ENCODE peak calls at places on chromosomes 4 and X, in four cellular contexts. One of them, this sample, is unnamed.

GRCh38 chr4:23934915-23935314 is 45.1 kb upstream of the PPARGC1A start:
- DNase-seq in H9: no peak
- DNase-seq in AG04450: peak
- DNase-seq in HCT116: no peak
- DNase-seq in this sample: peak

GRCh38 chrX:123648028-123648810 is 84.6 kb downstream of the THOC2 start:
- DNase-seq in HCT116: no peak
- DNase-seq in AG04450: peak
- DNase-seq in H9: peak
- DNase-seq in this sample: peak

GRCh38 chr4:187065396-187065795 is 341.7 kb upstream of the FAT1 start:
- DNase-seq in AG04450: no peak
- DNase-seq in H9: no peak
- DNase-seq in HCT116: no peak
- DNase-seq in this sample: no peak

GRCh38 chr4:123819362-123820035 is 422.9 kb downstream of the SPRY1 start:
- DNase-seq in HCT116: no peak
- DNase-seq in H9: no peak
- DNase-seq in AG04450: no peak
- DNase-seq in this sample: no peak

GRCh38 chr4:55365347-55365728 is 19.3 kb downstream of the SRD5A3 start:
- DNase-seq in HCT116: no peak
- DNase-seq in AG04450: no peak
- DNase-seq in H9: no peak
- DNase-seq in this sample: no peak

GRCh38 chr4:112550728-112551127 is 34.7 kb upstream of the NEUROG2 start:
- DNase-seq in HCT116: no peak
- DNase-seq in H9: no peak
- DNase-seq in AG04450: peak
- DNase-seq in this sample: no peak

GRCh38 chr4:86359944-86360478 is at the start of gene MAPK10:
- DNase-seq in H9: peak
- DNase-seq in AG04450: peak
- DNase-seq in HCT116: no peak
- DNase-seq in this sample: peak

GRCh38 chrX:111098874-111099273 is 2.9 kb downstream of the PAK3 start:
- DNase-seq in H9: peak
- DNase-seq in HCT116: peak
- DNase-seq in AG04450: no peak
- DNase-seq in this sample: peak

GRCh38 chr4:177214935-177215334 is 94.7 kb upstream of the NEIL3 start:
- DNase-seq in AG04450: no peak
- DNase-seq in HCT116: no peak
- DNase-seq in H9: no peak
- DNase-seq in this sample: no peak

GRCh38 chrX:150363561-150364346 is 637 bp downstream of the MAMLD1 start:
- DNase-seq in AG04450: no peak
- DNase-seq in H9: peak
- DNase-seq in HCT116: no peak
- DNase-seq in this sample: peak

GRCh38 chr4:73862357-73862756 is 6.8 kb upstream of the CXCL1 start:
- DNase-seq in HCT116: no peak
- DNase-seq in H9: no peak
- DNase-seq in AG04450: no peak
- DNase-seq in this sample: no peak

GRCh38 chr4:61837395-61837794 is 637.3 kb downstream of the ADGRL3 start:
- DNase-seq in HCT116: no peak
- DNase-seq in H9: no peak
- DNase-seq in AG04450: no peak
- DNase-seq in this sample: no peak

GRCh38 chr4:74123065-74123728 is 24.2 kb upstream of the CXCL2 start:
- DNase-seq in H9: no peak
- DNase-seq in HCT116: no peak
- DNase-seq in AG04450: no peak
- DNase-seq in this sample: no peak

GRCh38 chrX:115892787-115893671 is 277.5 kb upstream of the AGTR2 start:
- DNase-seq in HCT116: peak
- DNase-seq in H9: peak
- DNase-seq in AG04450: no peak
- DNase-seq in this sample: peak

GRCh38 chrX:124274438-124275166 is 57.9 kb upstream of the TEX13D start:
- DNase-seq in HCT116: no peak
- DNase-seq in AG04450: no peak
- DNase-seq in H9: peak
- DNase-seq in this sample: peak

GRCh38 chrX:41339148-41339547 is 5.2 kb downstream of the DDX3X start:
- DNase-seq in AG04450: no peak
- DNase-seq in HCT116: no peak
- DNase-seq in H9: no peak
- DNase-seq in this sample: no peak

GRCh38 chr4:39900966-39901365 is 76.7 kb downstream of the PDS5A start:
- DNase-seq in H9: no peak
- DNase-seq in HCT116: no peak
- DNase-seq in AG04450: no peak
- DNase-seq in this sample: no peak

GRCh38 chr4:95155759-95156451 is 392.9 kb downstream of the UNC5C start:
- DNase-seq in AG04450: no peak
- DNase-seq in HCT116: peak
- DNase-seq in H9: no peak
- DNase-seq in this sample: no peak

GRCh38 chr4:169033660-169034059 is 23.6 kb upstream of the CBR4 start:
- DNase-seq in AG04450: no peak
- DNase-seq in HCT116: peak
- DNase-seq in H9: peak
- DNase-seq in this sample: no peak

GRCh38 chrX:131816551-131817136 is 206.5 kb upstream of the STK26 start:
- DNase-seq in H9: no peak
- DNase-seq in HCT116: no peak
- DNase-seq in AG04450: no peak
- DNase-seq in this sample: no peak

GRCh38 chrX:68867458-68868166 is 38.8 kb downstream of the EFNB1 start:
- DNase-seq in HCT116: no peak
- DNase-seq in AG04450: no peak
- DNase-seq in H9: no peak
- DNase-seq in this sample: peak

GRCh38 chr4:184198190-184198589 is 19.5 kb downstream of the ENPP6 start:
- DNase-seq in HCT116: no peak
- DNase-seq in AG04450: no peak
- DNase-seq in H9: no peak
- DNase-seq in this sample: no peak
- TF ChIP-seq CTCF in HCT116: no peak
- TF ChIP-seq CTCF in AG04450: no peak
- TF ChIP-seq CTCF in H9: no peak
- TF ChIP-seq CTCF in this sample: peak

GRCh38 chr4:139184129-139184528 is 7.1 kb upstream of the ELF2 start:
- DNase-seq in AG04450: no peak
- DNase-seq in H9: no peak
- DNase-seq in HCT116: no peak
- DNase-seq in this sample: no peak
- TF ChIP-seq CTCF in AG04450: peak
- TF ChIP-seq CTCF in H9: no peak
- TF ChIP-seq CTCF in HCT116: no peak
- TF ChIP-seq CTCF in this sample: no peak

DNA sequence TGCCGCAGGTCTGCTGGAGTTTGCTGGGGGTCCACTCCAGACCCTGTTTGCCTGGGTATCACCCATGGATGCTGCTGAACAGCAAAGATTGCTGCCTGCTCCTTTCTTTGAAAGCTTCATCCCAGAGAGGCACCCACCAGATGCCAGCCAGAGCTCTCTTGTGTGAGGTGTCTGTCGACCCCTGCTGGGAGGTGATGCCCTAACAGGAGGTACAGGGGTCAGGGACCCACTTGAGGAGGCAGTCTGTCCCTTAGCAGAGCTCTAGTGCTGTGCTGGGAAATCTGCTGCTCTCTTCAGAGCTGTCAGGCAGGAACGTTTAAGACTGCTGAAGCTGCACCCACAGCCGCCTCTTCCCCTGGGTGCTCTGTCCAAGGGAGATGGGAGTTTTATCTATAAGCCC is 162.7 kb downstream of the NAF1 start:
- DNase-seq in H9: no peak
- DNase-seq in HCT116: no peak
- DNase-seq in AG04450: no peak
- DNase-seq in this sample: peak
- TF ChIP-seq CTCF in H9: peak
- TF ChIP-seq CTCF in HCT116: peak
- TF ChIP-seq CTCF in AG04450: no peak
- TF ChIP-seq CTCF in this sample: peak

DNA sequence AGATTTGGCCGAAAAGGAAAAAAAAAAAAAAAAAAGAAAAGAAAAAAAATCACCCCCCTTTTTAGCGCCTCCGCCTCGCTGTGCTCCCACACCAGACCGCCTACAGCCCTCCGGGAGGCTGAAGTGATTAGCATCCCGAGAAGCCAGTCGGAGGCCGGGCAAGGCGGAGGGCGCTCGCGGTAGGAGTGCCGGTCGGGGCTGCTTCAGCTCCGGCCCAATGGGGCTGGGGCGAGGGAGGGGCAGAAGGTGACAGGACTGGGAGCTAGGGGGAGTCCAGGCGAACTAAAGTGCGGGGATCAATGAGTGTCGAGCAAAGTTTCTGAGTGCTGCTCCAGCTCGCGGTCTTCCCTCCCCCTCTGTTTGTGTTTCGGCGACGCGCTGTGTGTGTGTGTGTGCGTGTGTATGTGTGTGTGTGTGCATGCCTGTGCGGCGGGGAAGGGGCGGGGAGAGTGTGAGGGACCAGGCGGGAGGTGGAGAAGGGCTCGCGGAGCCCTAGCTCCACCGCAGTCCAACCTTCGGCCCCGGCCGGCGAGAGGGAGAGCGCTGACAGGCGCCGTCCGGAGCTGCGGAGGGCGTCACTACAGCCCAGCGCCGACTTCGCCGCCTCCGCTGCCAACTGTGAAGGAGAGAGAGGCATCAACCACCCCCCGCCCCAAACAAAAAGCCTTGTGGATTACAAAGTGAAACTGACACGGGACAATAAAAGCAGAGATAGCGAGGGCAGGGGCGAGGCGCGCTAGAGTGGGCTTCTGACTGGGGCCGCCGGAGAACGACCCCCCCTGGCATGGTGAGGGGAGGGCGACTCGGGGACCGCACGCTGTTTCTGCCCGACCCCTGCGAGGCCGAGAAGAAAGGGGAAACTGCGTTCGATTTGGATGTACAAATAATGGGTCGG is at the start of gene FAT4:
- DNase-seq in H9: peak
- DNase-seq in HCT116: peak
- DNase-seq in AG04450: peak
- DNase-seq in this sample: peak
- TF ChIP-seq CTCF in H9: no peak
- TF ChIP-seq CTCF in HCT116: no peak
- TF ChIP-seq CTCF in AG04450: peak
- TF ChIP-seq CTCF in this sample: no peak

This sample was measured in endodermal cell.